ENCODE peak calls at places on chromosomes 6 and 20, in ten cellular contexts. One of them, this sample, is unnamed.

GRCh38 chr6:150755042-150755441 is 110.5 kb upstream of the MTHFD1L start:
- DNase-seq in activated naive CD4-positive, alpha-beta T cell treated with anti-CD3 and anti-CD28 coated beads, Interleukin-2, amount 10 ng/mL, durations not matched to agents 7 days and 5 days: no peak
- DNase-seq in HFFc6: no peak
- DNase-seq in NAMALWA: no peak
- DNase-seq in NCI-H2081: peak
- DNase-seq in SW480: no peak
- DNase-seq in heart left ventricle: no peak
- DNase-seq in posterior cingulate gyrus: no peak
- DNase-seq in stromal cell of bone marrow: no peak
- DNase-seq in T-helper 1 cell: no peak
- DNase-seq in this sample: no peak

GRCh38 chr20:45639687-45640086 is 8.6 kb upstream of the WFDC9 start:
- DNase-seq in activated naive CD4-positive, alpha-beta T cell treated with anti-CD3 and anti-CD28 coated beads, Interleukin-2, amount 10 ng/mL, durations not matched to agents 7 days and 5 days: no peak
- DNase-seq in HFFc6: no peak
- DNase-seq in NAMALWA: no peak
- DNase-seq in NCI-H2081: no peak
- DNase-seq in SW480: no peak
- DNase-seq in heart left ventricle: no peak
- DNase-seq in posterior cingulate gyrus: no peak
- DNase-seq in stromal cell of bone marrow: no peak
- DNase-seq in T-helper 1 cell: no peak
- DNase-seq in this sample: no peak

GRCh38 chr20:24773168-24773567 is 175.9 kb upstream of the CST7 start:
- DNase-seq in activated naive CD4-positive, alpha-beta T cell treated with anti-CD3 and anti-CD28 coated beads, Interleukin-2, amount 10 ng/mL, durations not matched to agents 7 days and 5 days: no peak
- DNase-seq in HFFc6: no peak
- DNase-seq in NAMALWA: no peak
- DNase-seq in NCI-H2081: no peak
- DNase-seq in SW480: no peak
- DNase-seq in heart left ventricle: no peak
- DNase-seq in posterior cingulate gyrus: no peak
- DNase-seq in stromal cell of bone marrow: no peak
- DNase-seq in T-helper 1 cell: no peak
- DNase-seq in this sample: no peak

GRCh38 chr6:36427781-36428345 is 14.8 kb downstream of the PXT1 start:
- DNase-seq in activated naive CD4-positive, alpha-beta T cell treated with anti-CD3 and anti-CD28 coated beads, Interleukin-2, amount 10 ng/mL, durations not matched to agents 7 days and 5 days: no peak
- DNase-seq in HFFc6: peak
- DNase-seq in NAMALWA: no peak
- DNase-seq in NCI-H2081: no peak
- DNase-seq in SW480: no peak
- DNase-seq in heart left ventricle: no peak
- DNase-seq in posterior cingulate gyrus: no peak
- DNase-seq in stromal cell of bone marrow: no peak
- DNase-seq in T-helper 1 cell: no peak
- DNase-seq in this sample: no peak

GRCh38 chr6:35432291-35432690 is 19.8 kb upstream of the FANCE start:
- DNase-seq in activated naive CD4-positive, alpha-beta T cell treated with anti-CD3 and anti-CD28 coated beads, Interleukin-2, amount 10 ng/mL, durations not matched to agents 7 days and 5 days: no peak
- DNase-seq in HFFc6: no peak
- DNase-seq in NAMALWA: no peak
- DNase-seq in NCI-H2081: no peak
- DNase-seq in SW480: no peak
- DNase-seq in heart left ventricle: no peak
- DNase-seq in posterior cingulate gyrus: no peak
- DNase-seq in stromal cell of bone marrow: no peak
- DNase-seq in T-helper 1 cell: no peak
- DNase-seq in this sample: no peak

GRCh38 chr6:41558033-41558807 is 12.0 kb downstream of the FOXP4 start:
- DNase-seq in activated naive CD4-positive, alpha-beta T cell treated with anti-CD3 and anti-CD28 coated beads, Interleukin-2, amount 10 ng/mL, durations not matched to agents 7 days and 5 days: no peak
- DNase-seq in HFFc6: no peak
- DNase-seq in NAMALWA: no peak
- DNase-seq in NCI-H2081: no peak
- DNase-seq in SW480: no peak
- DNase-seq in heart left ventricle: no peak
- DNase-seq in posterior cingulate gyrus: no peak
- DNase-seq in stromal cell of bone marrow: no peak
- DNase-seq in T-helper 1 cell: no peak
- DNase-seq in this sample: no peak

GRCh38 chr6:129966125-129966524 is 52.3 kb upstream of the L3MBTL3 start:
- DNase-seq in activated naive CD4-positive, alpha-beta T cell treated with anti-CD3 and anti-CD28 coated beads, Interleukin-2, amount 10 ng/mL, durations not matched to agents 7 days and 5 days: no peak
- DNase-seq in HFFc6: peak
- DNase-seq in NAMALWA: no peak
- DNase-seq in NCI-H2081: no peak
- DNase-seq in SW480: no peak
- DNase-seq in heart left ventricle: no peak
- DNase-seq in posterior cingulate gyrus: no peak
- DNase-seq in stromal cell of bone marrow: no peak
- DNase-seq in T-helper 1 cell: no peak
- DNase-seq in this sample: no peak

GRCh38 chr20:59022754-59023153 is 3.5 kb downstream of the TUBB1 start:
- DNase-seq in activated naive CD4-positive, alpha-beta T cell treated with anti-CD3 and anti-CD28 coated beads, Interleukin-2, amount 10 ng/mL, durations not matched to agents 7 days and 5 days: no peak
- DNase-seq in HFFc6: no peak
- DNase-seq in NAMALWA: no peak
- DNase-seq in NCI-H2081: no peak
- DNase-seq in SW480: no peak
- DNase-seq in heart left ventricle: no peak
- DNase-seq in posterior cingulate gyrus: no peak
- DNase-seq in stromal cell of bone marrow: no peak
- DNase-seq in T-helper 1 cell: no peak
- DNase-seq in this sample: no peak

GRCh38 chr6:2819115-2819514 is 22.5 kb downstream of the SERPINB1 start:
- DNase-seq in activated naive CD4-positive, alpha-beta T cell treated with anti-CD3 and anti-CD28 coated beads, Interleukin-2, amount 10 ng/mL, durations not matched to agents 7 days and 5 days: no peak
- DNase-seq in HFFc6: no peak
- DNase-seq in NAMALWA: no peak
- DNase-seq in NCI-H2081: no peak
- DNase-seq in SW480: no peak
- DNase-seq in heart left ventricle: no peak
- DNase-seq in posterior cingulate gyrus: no peak
- DNase-seq in stromal cell of bone marrow: no peak
- DNase-seq in T-helper 1 cell: no peak
- DNase-seq in this sample: no peak

This sample was measured in memory B cell.